ENCODE peak calls at places on chromosomes 3 and 15, in six cellular contexts. Q is ELR, A is non-pigmented ciliary epithelial cell, N is T-helper 17 cell, P is Kasumi-1, I is NCI-H1105. X is an unnamed sample.

GRCh38 chr3:160707187-160707789 is 30.3 kb downstream of the ARL14 start:
- DNase-seq in Q (peak), A (peak), N (no peak), P (peak), I (peak), X (peak)

GRCh38 chr15:69991493-69991892 is 106.2 kb downstream of the TLE3 start:
- DNase-seq in Q (no peak), A (no peak), N (no peak), P (no peak), I (no peak), X (no peak)

GRCh38 chr15:83720466-83720865 is 66.5 kb downstream of the ADAMTSL3 start:
- DNase-seq in Q (no peak), A (no peak), N (no peak), P (no peak), I (no peak), X (no peak)

GRCh38 chr3:195597848-195598247 is 14.1 kb upstream of the APOD start:
- DNase-seq in Q (no peak), A (no peak), N (no peak), P (no peak), I (no peak), X (no peak)

GRCh38 chr3:166085164-166085830 is 248.1 kb upstream of the BCHE start:
- DNase-seq in Q (peak), A (no peak), N (no peak), P (no peak), I (no peak), X (no peak)

GRCh38 chr3:11581237-11582122 is 62.2 kb downstream of the VGLL4 start:
- DNase-seq in Q (no peak), A (no peak), N (no peak), P (no peak), I (no peak), X (no peak)

GRCh38 chr3:8982509-8982908 is 19.2 kb upstream of the RAD18 start:
- DNase-seq in Q (no peak), A (no peak), N (no peak), P (peak), I (no peak), X (no peak)

GRCh38 chr3:128269796-128270195 is 116.5 kb downstream of the EEFSEC start:
- DNase-seq in Q (no peak), A (no peak), N (no peak), P (no peak), I (no peak), X (no peak)

GRCh38 chr15:62769604-62770003 is 272.9 kb upstream of the TPM1 start:
- DNase-seq in Q (peak), A (peak), N (no peak), P (no peak), I (no peak), X (no peak)

GRCh38 chr3:94162700-94163099 is 99.8 kb downstream of the NSUN3 start:
- DNase-seq in Q (peak), A (no peak), N (no peak), P (no peak), I (no peak), X (no peak)

GRCh38 chr3:23254287-23254686 is 51.2 kb downstream of the UBE2E2 start:
- DNase-seq in Q (no peak), A (no peak), N (no peak), P (no peak), I (no peak), X (no peak)

GRCh38 chr15:71397377-71397776 is 282.1 kb downstream of the THSD4 start:
- DNase-seq in Q (no peak), A (no peak), N (no peak), P (no peak), I (no peak), X (no peak)

GRCh38 chr15:99421172-99421656 is 144.6 kb upstream of the MEF2A start:
- DNase-seq in Q (no peak), A (no peak), N (no peak), P (no peak), I (no peak), X (no peak)

GRCh38 chr15:61196711-61197110 is 32.4 kb downstream of the RORA start:
- DNase-seq in Q (no peak), A (no peak), N (no peak), P (no peak), I (no peak), X (no peak)

GRCh38 chr3:178152010-178152409 is 384.2 kb upstream of the KCNMB2 start:
- DNase-seq in Q (no peak), A (no peak), N (no peak), P (peak), I (no peak), X (no peak)

GRCh38 chr15:91384189-91384720 is 284.2 kb downstream of the SV2B start:
- DNase-seq in Q (no peak), A (no peak), N (no peak), P (peak), I (no peak), X (no peak)

GRCh38 chr15:100901702-100902435 is 17.3 kb upstream of the LRRK1 start:
- DNase-seq in Q (peak), A (no peak), N (no peak), P (no peak), I (no peak), X (no peak)

GRCh38 chr15:83491486-83491885 is 44.3 kb downstream of the SH3GL3 start:
- DNase-seq in Q (no peak), A (no peak), N (no peak), P (no peak), I (no peak), X (no peak)

GRCh38 chr3:109687626-109688025 is 350.3 kb upstream of the DPPA4 start:
- DNase-seq in Q (no peak), A (no peak), N (no peak), P (no peak), I (no peak), X (no peak)